ENCODE peak calls at places on chromosome 11, in eight cellular contexts. O is fibroblast of lung, J is HCT116, W is right lobe of liver, X is mesendoderm, P is IMR-90, G is heart left ventricle, V is A549. Y is an unnamed sample.

GRCh38 chr11:131668867-131669780 is 298.7 kb downstream of the NTM start:
- DNase-seq in O (no peak), J (peak), W (peak), X (peak), P (peak), G (no peak), V (peak), Y (no peak)

GRCh38 chr11:17673951-17674350 is 45.4 kb upstream of the MYOD1 start:
- DNase-seq in O (peak), J (no peak), W (no peak), X (no peak), P (no peak), G (no peak), V (no peak), Y (no peak)

GRCh38 chr11:6705905-6706535 is 22.9 kb upstream of the MRPL17 start:
- DNase-seq in O (peak), J (no peak), W (no peak), X (peak), P (peak), G (no peak), V (peak), Y (no peak)

GRCh38 chr11:10233581-10233980 is 60.4 kb downstream of the SBF2 start:
- DNase-seq in O (peak), J (peak), W (no peak), X (peak), P (peak), G (no peak), V (no peak), Y (no peak)

GRCh38 chr11:34614334-34615113 is 6.4 kb upstream of the EHF start:
- DNase-seq in O (peak), J (no peak), W (no peak), X (no peak), P (peak), G (no peak), V (no peak), Y (no peak)

GRCh38 chr11:27208846-27209245 is 154.2 kb downstream of the CCDC34 start:
- DNase-seq in O (no peak), J (no peak), W (no peak), X (no peak), P (no peak), G (no peak), V (no peak), Y (no peak)

GRCh38 chr11:57663975-57664374 is 3.9 kb upstream of the ZDHHC5 start:
- DNase-seq in O (no peak), J (no peak), W (no peak), X (no peak), P (no peak), G (no peak), V (no peak), Y (no peak)

GRCh38 chr11:12900496-12900895 is 108.6 kb upstream of the RASSF10 start:
- DNase-seq in O (peak), J (no peak), W (no peak), X (no peak), P (peak), G (peak), V (peak), Y (no peak)

GRCh38 chr11:9982796-9983579 is 311.0 kb downstream of the SBF2 start:
- DNase-seq in O (peak), J (peak), W (no peak), X (peak), P (peak), G (no peak), V (peak), Y (no peak)

GRCh38 chr11:63478896-63479295 is 12.1 kb downstream of the PLAAT5 start:
- DNase-seq in O (peak), J (peak), W (no peak), X (peak), P (peak), G (peak), V (peak), Y (no peak)

GRCh38 chr11:25711008-25711407 is 620.9 kb upstream of the ANO3 start:
- DNase-seq in O (no peak), J (no peak), W (no peak), X (no peak), P (no peak), G (no peak), V (no peak), Y (no peak)

GRCh38 chr11:76577199-76577920 is 93.2 kb downstream of the LRRC32 start:
- DNase-seq in O (peak), J (no peak), W (no peak), X (peak), P (peak), G (peak), V (peak), Y (no peak)

GRCh38 chr11:17275376-17276235 is 933 bp upstream of the NUCB2 start:
- DNase-seq in O (no peak), J (no peak), W (no peak), X (no peak), P (no peak), G (no peak), V (no peak), Y (no peak)

GRCh38 chr11:77454867-77455655 is 18.8 kb downstream of the PAK1 start:
- DNase-seq in O (no peak), J (no peak), W (no peak), X (no peak), P (no peak), G (no peak), V (no peak), Y (no peak)

GRCh38 chr11:61862714-61863547 is 28.4 kb downstream of the FADS3 start:
- DNase-seq in O (no peak), J (no peak), W (no peak), X (no peak), P (no peak), G (no peak), V (no peak), Y (no peak)

GRCh38 chr11:60764879-60765278 is 8.2 kb downstream of the MS4A15 start:
- DNase-seq in O (no peak), J (no peak), W (no peak), X (peak), P (no peak), G (no peak), V (no peak), Y (no peak)

GRCh38 chr11:134277176-134278001 is 1.2 kb downstream of the GLB1L3 start:
- DNase-seq in O (no peak), J (no peak), W (no peak), X (peak), P (no peak), G (no peak), V (no peak), Y (no peak)

GRCh38 chr11:64888761-64889511 is 10.5 kb upstream of the EHD1 start:
- DNase-seq in O (peak), J (no peak), W (no peak), X (peak), P (no peak), G (no peak), V (peak), Y (no peak)

GRCh38 chr11:64028398-64029115 is 7.2 kb upstream of the FLRT1 start:
- DNase-seq in O (peak), J (no peak), W (no peak), X (peak), P (no peak), G (no peak), V (no peak), Y (no peak)

GRCh38 chr11:77101043-77101537 is 1.6 kb upstream of the OMP start:
- DNase-seq in O (no peak), J (no peak), W (no peak), X (peak), P (peak), G (no peak), V (peak), Y (no peak)

GRCh38 chr11:57103899-57104605 is 77.7 kb upstream of the LRRC55 start:
- DNase-seq in O (no peak), J (no peak), W (no peak), X (no peak), P (no peak), G (no peak), V (no peak), Y (no peak)

GRCh38 chr11:124961972-124962609 is 8.1 kb downstream of the CCDC15 start:
- DNase-seq in O (peak), J (peak), W (no peak), X (peak), P (peak), G (no peak), V (peak), Y (no peak)

GRCh38 chr11:64387916-64388315 is 29.0 kb downstream of the RPS6KA4 start:
- DNase-seq in O (no peak), J (no peak), W (no peak), X (no peak), P (no peak), G (no peak), V (no peak), Y (no peak)

GRCh38 chr11:118629761-118630661 is 22.6 kb downstream of the PHLDB1 start:
- DNase-seq in O (no peak), J (no peak), W (no peak), X (no peak), P (no peak), G (no peak), V (no peak), Y (peak)

GRCh38 chr11:6703247-6704063 is 20.3 kb upstream of the MRPL17 start:
- DNase-seq in O (peak), J (peak), W (peak), X (peak), P (peak), G (peak), V (peak), Y (peak)

GRCh38 chr11:75103380-75104026 is 6.8 kb upstream of the OR2AT4 start:
- DNase-seq in O (peak), J (no peak), W (no peak), X (no peak), P (peak), G (no peak), V (no peak), Y (no peak)

GRCh38 chr11:70271635-70271953 is 1.1 kb downstream of the PPFIA1 start:
- DNase-seq in O (no peak), J (no peak), W (no peak), X (no peak), P (no peak), G (no peak), V (no peak), Y (no peak)

GRCh38 chr11:131195801-131196517 is 174.5 kb upstream of the NTM start:
- DNase-seq in O (peak), J (no peak), W (no peak), X (no peak), P (peak), G (peak), V (no peak), Y (no peak)

GRCh38 chr11:2942872-2943710 is 13.9 kb upstream of the PHLDA2 start:
- DNase-seq in O (no peak), J (no peak), W (no peak), X (no peak), P (no peak), G (no peak), V (no peak), Y (no peak)

GRCh38 chr11:2943711-2944118 is 14.5 kb upstream of the PHLDA2 start:
- DNase-seq in O (no peak), J (no peak), W (no peak), X (no peak), P (no peak), G (no peak), V (no peak), Y (no peak)

GRCh38 chr11:2945757-2946287 is 16.6 kb upstream of the PHLDA2 start:
- DNase-seq in O (no peak), J (no peak), W (no peak), X (no peak), P (no peak), G (no peak), V (no peak), Y (peak)

GRCh38 chr11:2944530-2944929 is 15.3 kb upstream of the PHLDA2 start:
- DNase-seq in O (peak), J (no peak), W (no peak), X (no peak), P (no peak), G (no peak), V (no peak), Y (peak)

DNA sequence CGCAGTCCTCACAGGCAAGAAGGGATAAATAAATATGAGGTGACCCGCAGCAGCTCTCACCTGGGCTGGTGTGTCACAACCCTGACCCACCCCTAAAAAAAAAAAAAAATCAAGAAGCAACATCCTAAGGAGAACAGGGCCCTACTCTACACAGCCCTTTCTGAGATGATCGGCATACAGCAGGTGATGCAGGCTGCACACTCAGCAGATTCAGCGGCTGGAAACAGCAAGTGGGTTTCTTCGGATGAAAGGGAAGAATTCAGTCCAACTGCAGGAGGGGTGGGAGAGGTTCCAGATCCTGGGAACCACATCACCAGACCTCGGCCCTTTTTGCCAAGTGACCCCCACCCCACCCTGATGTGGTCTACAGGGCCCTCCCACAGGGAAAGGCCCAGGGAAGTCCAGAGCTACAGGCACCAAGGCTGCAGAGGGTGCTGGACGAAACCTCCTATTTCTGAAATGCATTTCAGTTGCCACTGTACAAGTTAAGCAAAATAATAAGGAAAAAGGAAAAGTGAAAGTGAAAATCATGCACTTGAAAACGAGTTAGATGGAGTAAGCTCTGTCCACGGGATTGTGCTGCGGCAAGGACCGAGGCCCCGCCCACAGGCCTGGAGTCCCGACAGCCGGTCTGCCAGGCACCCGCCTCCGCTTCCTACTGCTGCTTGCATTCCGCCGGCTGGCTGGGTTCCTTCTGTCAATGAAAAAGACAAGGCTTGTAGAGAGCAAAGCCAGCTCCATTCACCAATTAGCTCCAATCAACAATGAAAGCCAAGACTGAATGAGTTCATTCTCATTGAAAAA is 15.9 kb upstream of the PHLDA2 start:
- DNase-seq in O (peak), J (no peak), W (peak), X (peak), P (peak), G (peak), V (no peak), Y (peak)
- H3K4me3 ChIP-seq in O (peak), J (no peak), W (no peak), X (no peak), P (peak), G (peak), V (no peak), Y (no peak)

GRCh38 chr11:66686100-66686785 is 8.6 kb upstream of the RBM4B start:
- DNase-seq in O (no peak), J (no peak), W (no peak), X (no peak), P (no peak), G (no peak), V (no peak), Y (no peak)

GRCh38 chr11:66686801-66687750 is 9.4 kb upstream of the RBM4B start:
- DNase-seq in O (no peak), J (no peak), W (no peak), X (peak), P (no peak), G (no peak), V (no peak), Y (no peak)

GRCh38 chr11:66683877-66684276 is 6.2 kb upstream of the RBM4B start:
- DNase-seq in O (no peak), J (no peak), W (no peak), X (no peak), P (no peak), G (no peak), V (no peak), Y (no peak)

GRCh38 chr11:66684635-66685034 is 6.9 kb upstream of the RBM4B start:
- DNase-seq in O (no peak), J (no peak), W (no peak), X (no peak), P (no peak), G (no peak), V (no peak), Y (no peak)

DNA sequence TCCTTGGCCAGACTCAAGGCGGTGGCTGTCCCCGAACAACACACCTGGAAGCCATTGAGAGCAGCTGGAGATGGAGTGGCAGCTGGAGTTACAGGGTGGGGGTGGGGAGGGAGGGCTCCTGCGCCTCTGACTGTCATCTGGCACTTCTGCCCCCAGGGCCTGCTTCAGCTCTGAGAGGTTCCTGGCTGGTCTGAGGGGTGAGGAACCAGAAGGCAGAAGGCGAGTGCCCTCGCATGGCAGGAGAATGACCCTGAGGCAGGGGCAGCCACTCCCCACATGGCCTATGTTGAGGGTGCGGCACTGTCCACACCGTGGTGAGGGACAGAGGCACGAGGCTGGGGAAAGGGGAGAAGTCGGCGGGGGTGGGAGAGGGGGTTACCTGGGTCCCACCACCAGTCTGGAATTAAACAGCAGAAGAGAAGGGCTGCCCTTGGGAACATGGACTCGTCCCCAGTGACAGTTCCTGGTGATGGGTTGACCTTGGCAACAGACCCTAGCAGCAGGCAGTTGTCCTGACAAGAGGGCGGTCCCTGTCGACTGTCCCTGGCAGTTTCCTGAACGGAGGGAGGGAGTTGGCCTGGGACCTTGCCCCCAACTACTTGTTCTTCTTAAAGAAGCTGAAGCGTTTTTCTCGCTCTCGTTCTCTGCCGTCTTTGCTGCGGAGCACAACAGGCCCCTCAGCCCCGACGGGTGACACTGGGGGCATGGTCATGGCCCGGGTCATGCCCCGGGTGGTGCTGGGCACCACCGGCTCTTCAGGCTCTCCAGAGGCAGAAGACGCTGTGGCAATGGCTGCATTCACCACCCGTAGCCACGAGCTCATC is 7.8 kb upstream of the RBM4B start:
- DNase-seq in O (no peak), J (no peak), W (no peak), X (no peak), P (no peak), G (no peak), V (no peak), Y (no peak)
- H3K27ac ChIP-seq in O (no peak), J (no peak), W (no peak), X (no peak), P (no peak), G (no peak), V (no peak), Y (no peak)

DNA sequence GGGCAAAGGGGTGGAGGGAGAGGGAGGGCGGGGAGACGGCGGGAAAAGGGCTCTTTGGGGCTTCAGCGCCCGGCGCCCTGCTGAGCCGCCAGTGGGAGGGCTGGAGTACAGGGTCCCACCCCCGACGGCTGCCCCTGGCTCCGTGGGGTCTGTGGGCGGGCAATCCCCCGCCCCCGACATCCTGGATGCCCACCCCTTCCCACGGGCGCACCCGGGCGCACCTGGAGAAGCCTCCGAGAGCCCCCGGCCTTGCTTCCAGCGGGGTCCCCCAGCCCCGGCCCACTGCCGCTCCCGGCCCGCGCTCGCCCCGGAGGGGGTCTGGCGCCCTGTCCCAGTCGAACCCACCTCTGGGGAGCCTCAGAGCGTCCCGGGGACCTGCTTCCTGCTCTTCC is 394 bp downstream of the CHRM4 start:
- DNase-seq in O (no peak), J (no peak), W (no peak), X (no peak), P (no peak), G (no peak), V (no peak), Y (no peak)
- H3K4me3 ChIP-seq in O (no peak), J (peak), W (no peak), X (no peak), P (peak), G (peak), V (peak), Y (peak)

GRCh38 chr11:102046841-102047240 is 396 bp upstream of the CFAP300 start:
- DNase-seq in O (peak), J (no peak), W (no peak), X (no peak), P (peak), G (no peak), V (no peak), Y (no peak)
- H3K27ac ChIP-seq in O (peak), J (no peak), W (no peak), X (no peak), P (peak), G (peak), V (peak), Y (no peak)